ENCODE peak calls at places on chromosomes 2 and 18, in four cellular contexts. P is ovary; F is CD8-positive, alpha-beta memory T cell; D is cardiac muscle cell. C is an unnamed sample. For H3K4me1, the result is how much of the 10 kb centered on the place peaks cover.

GRCh38 chr2:84817239-84817655 is 63.6 kb downstream of the TRABD2A start:
- DNase-seq in P (no peak), F (no peak), D (no peak), C (no peak)

GRCh38 chr2:70850905-70851304 is 15.3 kb upstream of the CD207 start:
- DNase-seq in P (no peak), F (no peak), D (no peak), C (no peak)

GRCh38 chr2:241720099-241720498 is 14.3 kb upstream of the D2HGDH start:
- DNase-seq in P (no peak), F (no peak), D (no peak), C (no peak)

GRCh38 chr2:98036349-98037000 is 40.7 kb upstream of the TMEM131 start:
- DNase-seq in P (no peak), F (no peak), D (peak), C (no peak)

GRCh38 chr2:152571035-152571766 is 146.1 kb downstream of the PRPF40A start:
- DNase-seq in P (no peak), F (no peak), D (no peak), C (no peak)

GRCh38 chr2:215799194-215799593 is 214.2 kb downstream of the MREG start:
- DNase-seq in P (no peak), F (no peak), D (no peak), C (no peak)

GRCh38 chr18:24118750-24119577 is 19.9 kb upstream of the CABYR start:
- DNase-seq in P (peak), F (peak), D (peak), C (peak)

GRCh38 chr2:129793326-129793955 is 186.0 kb upstream of the RAB6C start:
- DNase-seq in P (no peak), F (no peak), D (no peak), C (no peak)

GRCh38 chr18:76983613-76984051 is 149.0 kb downstream of the MBP start:
- DNase-seq in P (no peak), F (no peak), D (no peak), C (no peak)

GRCh38 chr2:215860076-215860475 is 153.3 kb downstream of the MREG start:
- DNase-seq in P (no peak), F (no peak), D (no peak), C (no peak)

GRCh38 chr2:138155304-138155703 is 191.0 kb downstream of the HNMT start:
- DNase-seq in P (no peak), F (no peak), D (no peak), C (no peak)

GRCh38 chr2:224982910-224983688 is 59.2 kb downstream of the DOCK10 start:
- DNase-seq in P (no peak), F (peak), D (no peak), C (no peak)

GRCh38 chr2:137836671-137837070 is 127.6 kb upstream of the HNMT start:
- DNase-seq in P (no peak), F (no peak), D (no peak), C (no peak)

GRCh38 chr2:234341332-234341985 is 155.4 kb downstream of the ARL4C start:
- DNase-seq in P (no peak), F (no peak), D (no peak), C (no peak)

GRCh38 chr2:117982376-117983033 is 31.4 kb downstream of the CCDC93 start:
- DNase-seq in P (no peak), F (no peak), D (peak), C (no peak)

GRCh38 chr2:36379710-36380448 is 24.3 kb downstream of the CRIM1 start:
- DNase-seq in P (no peak), F (no peak), D (no peak), C (no peak)

GRCh38 chr2:58720770-58721697 is 479.9 kb upstream of the FANCL start:
- DNase-seq in P (no peak), F (no peak), D (no peak), C (no peak)
- H3K4me3 ChIP-seq in P (no peak), F (no peak), D (no peak), C (no peak)

DNA sequence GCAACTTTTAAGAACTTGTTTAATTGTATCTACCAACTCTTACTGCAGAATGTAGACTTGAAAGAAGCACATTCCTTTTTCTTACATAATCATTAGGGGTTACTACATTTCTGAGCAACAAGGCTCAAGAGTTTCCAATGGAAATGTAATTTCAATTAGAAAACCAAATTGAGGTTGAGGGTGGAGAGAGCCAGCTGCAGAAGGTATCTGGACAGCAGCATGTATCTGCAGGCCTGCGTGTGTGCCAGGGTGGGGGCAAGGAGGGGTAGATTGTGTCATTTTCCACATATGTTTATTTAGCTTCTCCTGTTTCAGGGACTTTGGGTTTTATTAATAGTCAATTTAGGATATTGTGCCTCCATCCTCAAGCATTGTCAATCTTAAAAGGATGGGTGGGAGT is 151.2 kb downstream of the RPIA start:
- DNase-seq in P (no peak), F (no peak), D (no peak), C (no peak)
- H3K4me1 ChIP-seq in P (under half), F (under half), D (under half), C (under half)

DNA sequence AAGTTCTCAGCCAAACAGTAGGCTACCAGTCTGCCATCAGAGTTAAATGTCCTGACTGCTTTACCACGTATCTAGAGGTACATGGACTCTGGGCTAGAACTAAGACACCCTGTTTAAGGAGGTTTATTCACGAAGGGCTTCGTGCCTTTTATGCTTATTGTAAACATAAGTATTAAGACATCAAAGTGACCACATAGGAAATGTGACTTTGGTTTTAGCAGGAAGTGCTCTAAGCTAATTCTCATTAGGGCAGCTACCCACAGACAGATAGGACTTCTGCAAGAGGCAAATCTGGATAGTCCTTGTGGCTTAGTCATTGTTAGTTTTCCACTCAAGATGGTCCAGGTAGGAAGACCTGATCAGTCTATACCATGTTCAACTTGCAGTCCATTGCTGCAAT is 233.3 kb upstream of the MGAT5 start:
- DNase-seq in P (no peak), F (no peak), D (no peak), C (no peak)
- H3K4me3 ChIP-seq in P (no peak), F (no peak), D (no peak), C (no peak)

GRCh38 chr2:217849154-217849553 is 153.6 kb downstream of the TNS1 start:
- DNase-seq in P (no peak), F (no peak), D (no peak), C (peak)
- H3K4me1 ChIP-seq in P (under half), F (under half), D (under half), C (under half)

GRCh38 chr2:168490015-168490874 is 34.2 kb downstream of the CERS6 start:
- DNase-seq in P (no peak), F (peak), D (peak), C (no peak)
- H3K4me3 ChIP-seq in P (no peak), F (peak), D (no peak), C (no peak)

GRCh38 chr2:200403794-200404193 is 97.3 kb downstream of the SPATS2L start:
- DNase-seq in P (no peak), F (no peak), D (no peak), C (no peak)
- H3K4me1 ChIP-seq in P (under half), F (under half), D (under half), C (under half)

C was measured in aorta.